ENCODE peak calls at places on chromosomes 16 and 17, in four cellular contexts. One of them, this sample, is unnamed.

GRCh38 chr17:70313450-70313849 is 144.1 kb downstream of the KCNJ2 start:
- DNase-seq in NCI-H1417 treated with DMSO at 0.1 percent for 48 hours: no peak
- DNase-seq in stimulated activated CD4-positive, alpha-beta T cell treated with anti-CD3 and anti-CD28 coated beads, Interleukin-1b, Interleukin-23, amount 100 ng/mL, for 1 hour: no peak
- DNase-seq in GM12891: no peak
- DNase-seq in this sample: no peak

GRCh38 chr16:20404637-20405036 is at the start of gene PDILT:
- DNase-seq in NCI-H1417 treated with DMSO at 0.1 percent for 48 hours: no peak
- DNase-seq in stimulated activated CD4-positive, alpha-beta T cell treated with anti-CD3 and anti-CD28 coated beads, Interleukin-1b, Interleukin-23, amount 100 ng/mL, for 1 hour: no peak
- DNase-seq in GM12891: no peak
- DNase-seq in this sample: no peak

GRCh38 chr17:76250141-76250540 is 9.8 kb upstream of the RNF157 start:
- DNase-seq in NCI-H1417 treated with DMSO at 0.1 percent for 48 hours: no peak
- DNase-seq in stimulated activated CD4-positive, alpha-beta T cell treated with anti-CD3 and anti-CD28 coated beads, Interleukin-1b, Interleukin-23, amount 100 ng/mL, for 1 hour: no peak
- DNase-seq in GM12891: no peak
- DNase-seq in this sample: no peak

GRCh38 chr17:34730816-34731215 is 151.4 kb downstream of the TMEM132E start:
- DNase-seq in NCI-H1417 treated with DMSO at 0.1 percent for 48 hours: no peak
- DNase-seq in stimulated activated CD4-positive, alpha-beta T cell treated with anti-CD3 and anti-CD28 coated beads, Interleukin-1b, Interleukin-23, amount 100 ng/mL, for 1 hour: no peak
- DNase-seq in GM12891: no peak
- DNase-seq in this sample: no peak

GRCh38 chr17:14748036-14748715 is 447.3 kb downstream of the HS3ST3B1 start:
- DNase-seq in NCI-H1417 treated with DMSO at 0.1 percent for 48 hours: no peak
- DNase-seq in stimulated activated CD4-positive, alpha-beta T cell treated with anti-CD3 and anti-CD28 coated beads, Interleukin-1b, Interleukin-23, amount 100 ng/mL, for 1 hour: no peak
- DNase-seq in GM12891: no peak
- DNase-seq in this sample: no peak

GRCh38 chr16:52861614-52862022 is 191.1 kb downstream of the CHD9NB start:
- DNase-seq in NCI-H1417 treated with DMSO at 0.1 percent for 48 hours: no peak
- DNase-seq in stimulated activated CD4-positive, alpha-beta T cell treated with anti-CD3 and anti-CD28 coated beads, Interleukin-1b, Interleukin-23, amount 100 ng/mL, for 1 hour: no peak
- DNase-seq in GM12891: no peak
- DNase-seq in this sample: no peak

GRCh38 chr17:52145496-52145895 is 13.0 kb downstream of the CA10 start:
- DNase-seq in NCI-H1417 treated with DMSO at 0.1 percent for 48 hours: no peak
- DNase-seq in stimulated activated CD4-positive, alpha-beta T cell treated with anti-CD3 and anti-CD28 coated beads, Interleukin-1b, Interleukin-23, amount 100 ng/mL, for 1 hour: no peak
- DNase-seq in GM12891: no peak
- DNase-seq in this sample: no peak

GRCh38 chr16:79186196-79186595 is 414.3 kb downstream of the MAF start:
- DNase-seq in NCI-H1417 treated with DMSO at 0.1 percent for 48 hours: no peak
- DNase-seq in stimulated activated CD4-positive, alpha-beta T cell treated with anti-CD3 and anti-CD28 coated beads, Interleukin-1b, Interleukin-23, amount 100 ng/mL, for 1 hour: no peak
- DNase-seq in GM12891: no peak
- DNase-seq in this sample: no peak

GRCh38 chr17:76005263-76006149 is 4.9 kb downstream of the CDK3 start:
- DNase-seq in NCI-H1417 treated with DMSO at 0.1 percent for 48 hours: peak
- DNase-seq in stimulated activated CD4-positive, alpha-beta T cell treated with anti-CD3 and anti-CD28 coated beads, Interleukin-1b, Interleukin-23, amount 100 ng/mL, for 1 hour: peak
- DNase-seq in GM12891: peak
- DNase-seq in this sample: no peak

GRCh38 chr17:78019367-78019975 is 61.0 kb downstream of the TNRC6C start:
- DNase-seq in NCI-H1417 treated with DMSO at 0.1 percent for 48 hours: no peak
- DNase-seq in stimulated activated CD4-positive, alpha-beta T cell treated with anti-CD3 and anti-CD28 coated beads, Interleukin-1b, Interleukin-23, amount 100 ng/mL, for 1 hour: no peak
- DNase-seq in GM12891: no peak
- DNase-seq in this sample: no peak

GRCh38 chr17:61149862-61150362 is 249.7 kb upstream of the TBX2 start:
- DNase-seq in NCI-H1417 treated with DMSO at 0.1 percent for 48 hours: peak
- DNase-seq in stimulated activated CD4-positive, alpha-beta T cell treated with anti-CD3 and anti-CD28 coated beads, Interleukin-1b, Interleukin-23, amount 100 ng/mL, for 1 hour: no peak
- DNase-seq in GM12891: no peak
- DNase-seq in this sample: peak

GRCh38 chr16:67294927-67295326 is 15.6 kb downstream of the PLEKHG4 start:
- DNase-seq in NCI-H1417 treated with DMSO at 0.1 percent for 48 hours: no peak
- DNase-seq in stimulated activated CD4-positive, alpha-beta T cell treated with anti-CD3 and anti-CD28 coated beads, Interleukin-1b, Interleukin-23, amount 100 ng/mL, for 1 hour: no peak
- DNase-seq in GM12891: no peak
- DNase-seq in this sample: no peak

GRCh38 chr17:15942207-15942833 is 2.6 kb upstream of the ADORA2B start:
- DNase-seq in NCI-H1417 treated with DMSO at 0.1 percent for 48 hours: no peak
- DNase-seq in stimulated activated CD4-positive, alpha-beta T cell treated with anti-CD3 and anti-CD28 coated beads, Interleukin-1b, Interleukin-23, amount 100 ng/mL, for 1 hour: no peak
- DNase-seq in GM12891: no peak
- DNase-seq in this sample: no peak

GRCh38 chr17:1008008-1008761 is 11.3 kb downstream of the TIMM22 start:
- DNase-seq in NCI-H1417 treated with DMSO at 0.1 percent for 48 hours: no peak
- DNase-seq in stimulated activated CD4-positive, alpha-beta T cell treated with anti-CD3 and anti-CD28 coated beads, Interleukin-1b, Interleukin-23, amount 100 ng/mL, for 1 hour: no peak
- DNase-seq in GM12891: no peak
- DNase-seq in this sample: no peak

GRCh38 chr16:13153696-13154095 is 252.3 kb downstream of the SHISA9 start:
- DNase-seq in NCI-H1417 treated with DMSO at 0.1 percent for 48 hours: no peak
- DNase-seq in stimulated activated CD4-positive, alpha-beta T cell treated with anti-CD3 and anti-CD28 coated beads, Interleukin-1b, Interleukin-23, amount 100 ng/mL, for 1 hour: no peak
- DNase-seq in GM12891: no peak
- DNase-seq in this sample: no peak

GRCh38 chr17:38702900-38703741 is 2.0 kb upstream of the MLLT6 start:
- DNase-seq in NCI-H1417 treated with DMSO at 0.1 percent for 48 hours: no peak
- DNase-seq in stimulated activated CD4-positive, alpha-beta T cell treated with anti-CD3 and anti-CD28 coated beads, Interleukin-1b, Interleukin-23, amount 100 ng/mL, for 1 hour: no peak
- DNase-seq in GM12891: no peak
- DNase-seq in this sample: no peak

GRCh38 chr16:66228791-66229190 is 137.7 kb upstream of the CDH5 start:
- DNase-seq in NCI-H1417 treated with DMSO at 0.1 percent for 48 hours: no peak
- DNase-seq in stimulated activated CD4-positive, alpha-beta T cell treated with anti-CD3 and anti-CD28 coated beads, Interleukin-1b, Interleukin-23, amount 100 ng/mL, for 1 hour: no peak
- DNase-seq in GM12891: no peak
- DNase-seq in this sample: no peak

GRCh38 chr16:85530370-85530739 is 82.8 kb upstream of the GSE1 start:
- DNase-seq in NCI-H1417 treated with DMSO at 0.1 percent for 48 hours: no peak
- DNase-seq in stimulated activated CD4-positive, alpha-beta T cell treated with anti-CD3 and anti-CD28 coated beads, Interleukin-1b, Interleukin-23, amount 100 ng/mL, for 1 hour: no peak
- DNase-seq in GM12891: no peak
- DNase-seq in this sample: no peak

GRCh38 chr16:31202402-31203385 is at the start of gene PYCARD:
- DNase-seq in NCI-H1417 treated with DMSO at 0.1 percent for 48 hours: no peak
- DNase-seq in stimulated activated CD4-positive, alpha-beta T cell treated with anti-CD3 and anti-CD28 coated beads, Interleukin-1b, Interleukin-23, amount 100 ng/mL, for 1 hour: no peak
- DNase-seq in GM12891: no peak
- DNase-seq in this sample: no peak

GRCh38 chr17:6027342-6028024 is 42.7 kb upstream of the WSCD1 start:
- DNase-seq in NCI-H1417 treated with DMSO at 0.1 percent for 48 hours: no peak
- DNase-seq in stimulated activated CD4-positive, alpha-beta T cell treated with anti-CD3 and anti-CD28 coated beads, Interleukin-1b, Interleukin-23, amount 100 ng/mL, for 1 hour: no peak
- DNase-seq in GM12891: no peak
- DNase-seq in this sample: no peak

GRCh38 chr16:87192418-87193073 is 124.6 kb downstream of the C16orf95 start:
- DNase-seq in NCI-H1417 treated with DMSO at 0.1 percent for 48 hours: no peak
- DNase-seq in stimulated activated CD4-positive, alpha-beta T cell treated with anti-CD3 and anti-CD28 coated beads, Interleukin-1b, Interleukin-23, amount 100 ng/mL, for 1 hour: no peak
- DNase-seq in GM12891: no peak
- DNase-seq in this sample: no peak

GRCh38 chr17:74552037-74552436 is 6.1 kb upstream of the CD300C start:
- DNase-seq in NCI-H1417 treated with DMSO at 0.1 percent for 48 hours: peak
- DNase-seq in stimulated activated CD4-positive, alpha-beta T cell treated with anti-CD3 and anti-CD28 coated beads, Interleukin-1b, Interleukin-23, amount 100 ng/mL, for 1 hour: no peak
- DNase-seq in GM12891: no peak
- DNase-seq in this sample: no peak

GRCh38 chr17:49016775-49017463 is 19.7 kb downstream of the IGF2BP1 start:
- DNase-seq in NCI-H1417 treated with DMSO at 0.1 percent for 48 hours: no peak
- DNase-seq in stimulated activated CD4-positive, alpha-beta T cell treated with anti-CD3 and anti-CD28 coated beads, Interleukin-1b, Interleukin-23, amount 100 ng/mL, for 1 hour: no peak
- DNase-seq in GM12891: no peak
- DNase-seq in this sample: no peak

GRCh38 chr16:68367891-68368601 is 57.2 kb downstream of the PRMT7 start:
- DNase-seq in NCI-H1417 treated with DMSO at 0.1 percent for 48 hours: no peak
- DNase-seq in stimulated activated CD4-positive, alpha-beta T cell treated with anti-CD3 and anti-CD28 coated beads, Interleukin-1b, Interleukin-23, amount 100 ng/mL, for 1 hour: no peak
- DNase-seq in GM12891: no peak
- DNase-seq in this sample: no peak

GRCh38 chr16:70254095-70254964 is 2.6 kb upstream of the EXOSC6 start:
- DNase-seq in NCI-H1417 treated with DMSO at 0.1 percent for 48 hours: no peak
- DNase-seq in stimulated activated CD4-positive, alpha-beta T cell treated with anti-CD3 and anti-CD28 coated beads, Interleukin-1b, Interleukin-23, amount 100 ng/mL, for 1 hour: no peak
- DNase-seq in GM12891: no peak
- DNase-seq in this sample: no peak

GRCh38 chr16:3012246-3012645 is 477 bp upstream of the CLDN9 start:
- DNase-seq in NCI-H1417 treated with DMSO at 0.1 percent for 48 hours: no peak
- DNase-seq in stimulated activated CD4-positive, alpha-beta T cell treated with anti-CD3 and anti-CD28 coated beads, Interleukin-1b, Interleukin-23, amount 100 ng/mL, for 1 hour: no peak
- DNase-seq in GM12891: no peak
- DNase-seq in this sample: peak

GRCh38 chr17:2444382-2444781 is 43.5 kb upstream of the MNT start:
- DNase-seq in NCI-H1417 treated with DMSO at 0.1 percent for 48 hours: no peak
- DNase-seq in stimulated activated CD4-positive, alpha-beta T cell treated with anti-CD3 and anti-CD28 coated beads, Interleukin-1b, Interleukin-23, amount 100 ng/mL, for 1 hour: no peak
- DNase-seq in GM12891: no peak
- DNase-seq in this sample: no peak

GRCh38 chr17:35577826-35578194 is 561 bp downstream of the PEX12 start:
- DNase-seq in NCI-H1417 treated with DMSO at 0.1 percent for 48 hours: no peak
- DNase-seq in stimulated activated CD4-positive, alpha-beta T cell treated with anti-CD3 and anti-CD28 coated beads, Interleukin-1b, Interleukin-23, amount 100 ng/mL, for 1 hour: no peak
- DNase-seq in GM12891: no peak
- DNase-seq in this sample: no peak

GRCh38 chr16:79008869-79009179 is 591.7 kb downstream of the MAF start:
- DNase-seq in NCI-H1417 treated with DMSO at 0.1 percent for 48 hours: peak
- DNase-seq in stimulated activated CD4-positive, alpha-beta T cell treated with anti-CD3 and anti-CD28 coated beads, Interleukin-1b, Interleukin-23, amount 100 ng/mL, for 1 hour: no peak
- DNase-seq in GM12891: no peak
- DNase-seq in this sample: peak

GRCh38 chr17:35774499-35774898 is 13.8 kb downstream of the C17orf50 start:
- DNase-seq in NCI-H1417 treated with DMSO at 0.1 percent for 48 hours: no peak
- DNase-seq in stimulated activated CD4-positive, alpha-beta T cell treated with anti-CD3 and anti-CD28 coated beads, Interleukin-1b, Interleukin-23, amount 100 ng/mL, for 1 hour: no peak
- DNase-seq in GM12891: no peak
- DNase-seq in this sample: no peak

GRCh38 chr16:85354623-85355514 is 242.6 kb upstream of the CIBAR2 start:
- DNase-seq in NCI-H1417 treated with DMSO at 0.1 percent for 48 hours: no peak
- DNase-seq in stimulated activated CD4-positive, alpha-beta T cell treated with anti-CD3 and anti-CD28 coated beads, Interleukin-1b, Interleukin-23, amount 100 ng/mL, for 1 hour: no peak
- DNase-seq in GM12891: no peak
- DNase-seq in this sample: no peak

GRCh38 chr17:63116228-63116627 is 150.2 kb downstream of the TANC2 start:
- DNase-seq in NCI-H1417 treated with DMSO at 0.1 percent for 48 hours: no peak
- DNase-seq in stimulated activated CD4-positive, alpha-beta T cell treated with anti-CD3 and anti-CD28 coated beads, Interleukin-1b, Interleukin-23, amount 100 ng/mL, for 1 hour: no peak
- DNase-seq in GM12891: no peak
- DNase-seq in this sample: no peak

GRCh38 chr17:69434164-69434579 is 19.7 kb downstream of the MAP2K6 start:
- DNase-seq in NCI-H1417 treated with DMSO at 0.1 percent for 48 hours: peak
- DNase-seq in stimulated activated CD4-positive, alpha-beta T cell treated with anti-CD3 and anti-CD28 coated beads, Interleukin-1b, Interleukin-23, amount 100 ng/mL, for 1 hour: no peak
- DNase-seq in GM12891: no peak
- DNase-seq in this sample: peak

GRCh38 chr17:16374129-16374528 is 6.8 kb upstream of the UBB start:
- DNase-seq in NCI-H1417 treated with DMSO at 0.1 percent for 48 hours: no peak
- DNase-seq in stimulated activated CD4-positive, alpha-beta T cell treated with anti-CD3 and anti-CD28 coated beads, Interleukin-1b, Interleukin-23, amount 100 ng/mL, for 1 hour: no peak
- DNase-seq in GM12891: no peak
- DNase-seq in this sample: no peak

GRCh38 chr17:3636908-3637373 is 381 bp downstream of the CTNS start:
- DNase-seq in NCI-H1417 treated with DMSO at 0.1 percent for 48 hours: no peak
- DNase-seq in stimulated activated CD4-positive, alpha-beta T cell treated with anti-CD3 and anti-CD28 coated beads, Interleukin-1b, Interleukin-23, amount 100 ng/mL, for 1 hour: no peak
- DNase-seq in GM12891: no peak
- DNase-seq in this sample: no peak

GRCh38 chr17:81909966-81910839 is 996 bp downstream of the PCYT2 start:
- DNase-seq in NCI-H1417 treated with DMSO at 0.1 percent for 48 hours: no peak
- DNase-seq in stimulated activated CD4-positive, alpha-beta T cell treated with anti-CD3 and anti-CD28 coated beads, Interleukin-1b, Interleukin-23, amount 100 ng/mL, for 1 hour: no peak
- DNase-seq in GM12891: no peak
- DNase-seq in this sample: no peak

GRCh38 chr17:42518046-42518754 is 17.8 kb upstream of the NAGLU start:
- DNase-seq in NCI-H1417 treated with DMSO at 0.1 percent for 48 hours: no peak
- DNase-seq in stimulated activated CD4-positive, alpha-beta T cell treated with anti-CD3 and anti-CD28 coated beads, Interleukin-1b, Interleukin-23, amount 100 ng/mL, for 1 hour: no peak
- DNase-seq in GM12891: no peak
- DNase-seq in this sample: no peak